ENCODE peak calls at places on chromosomes 6 and 20, in four cellular contexts. K, S, U and I are unnamed samples.

GRCh38 chr6:143236151-143236788 is 175.6 kb downstream of the AIG1 start:
- DNase-seq in K (no peak), S (peak), U (no peak), I (no peak)

GRCh38 chr20:51062065-51062464 is 39.2 kb upstream of the KCNG1 start:
- DNase-seq in K (no peak), S (no peak), U (no peak), I (no peak)

GRCh38 chr6:156024339-156024738 is 568.7 kb upstream of the NOX3 start:
- DNase-seq in K (no peak), S (no peak), U (no peak), I (no peak)

GRCh38 chr6:156933201-156934053 is 156.2 kb downstream of the ARID1B start:
- DNase-seq in K (no peak), S (no peak), U (no peak), I (no peak)

GRCh38 chr20:32390999-32391398 is 32.9 kb downstream of the ASXL1 start:
- DNase-seq in K (no peak), S (no peak), U (no peak), I (no peak)

GRCh38 chr6:158506577-158506976 is 53.3 kb upstream of the TMEM181 start:
- DNase-seq in K (no peak), S (peak), U (no peak), I (no peak)

GRCh38 chr6:36067374-36068011 is 39.9 kb downstream of the MAPK14 start:
- DNase-seq in K (no peak), S (peak), U (no peak), I (no peak)

GRCh38 chr6:170062209-170062903 is 228.5 kb downstream of the DLL1 start:
- DNase-seq in K (peak), S (no peak), U (no peak), I (no peak)

GRCh38 chr6:109472132-109472995 is 10.7 kb downstream of the ZBTB24 start:
- DNase-seq in K (no peak), S (no peak), U (no peak), I (no peak)

GRCh38 chr6:3568396-3569082 is 111.7 kb upstream of the SLC22A23 start:
- DNase-seq in K (no peak), S (no peak), U (no peak), I (no peak)

GRCh38 chr20:53735536-53736050 is 142.0 kb upstream of the ZNF217 start:
- DNase-seq in K (no peak), S (peak), U (no peak), I (peak)

GRCh38 chr6:88891135-88891845 is 72.1 kb downstream of the RNGTT start:
- DNase-seq in K (no peak), S (peak), U (no peak), I (no peak)

GRCh38 chr6:137707590-137708360 is 159.3 kb upstream of the TNFAIP3 start:
- DNase-seq in K (peak), S (peak), U (peak), I (peak)

GRCh38 chr6:122712093-122712863 is 67.2 kb upstream of the FABP7 start:
- DNase-seq in K (no peak), S (peak), U (no peak), I (no peak)

GRCh38 chr6:17519120-17519519 is 81.0 kb upstream of the FAM8A1 start:
- DNase-seq in K (no peak), S (peak), U (no peak), I (no peak)

GRCh38 chr20:40980828-40981310 is 47.8 kb upstream of the TOP1 start:
- DNase-seq in K (no peak), S (no peak), U (no peak), I (no peak)

GRCh38 chr6:119978274-119978889 is 628.8 kb upstream of the MAN1A1 start:
- DNase-seq in K (no peak), S (peak), U (no peak), I (no peak)

GRCh38 chr6:17015551-17016381 is 86.1 kb upstream of the STMND1 start:
- DNase-seq in K (no peak), S (no peak), U (no peak), I (no peak)

GRCh38 chr6:105985098-105985815 is 100.9 kb upstream of the PRDM1 start:
- DNase-seq in K (no peak), S (no peak), U (no peak), I (no peak)

GRCh38 chr6:165091121-165091785 is 218.2 kb downstream of the C6orf118 start:
- DNase-seq in K (no peak), S (no peak), U (no peak), I (no peak)

GRCh38 chr6:137223370-137224131 is 4.4 kb upstream of the IFNGR1 start:
- DNase-seq in K (no peak), S (peak), U (no peak), I (no peak)

GRCh38 chr6:154888896-154889295 is 106.2 kb upstream of the TIAM2 start:
- DNase-seq in K (no peak), S (peak), U (no peak), I (no peak)

GRCh38 chr6:30483677-30484279 is 5.5 kb upstream of the HLA-E start:
- DNase-seq in K (no peak), S (peak), U (no peak), I (no peak)

GRCh38 chr6:164731539-164731938 is 577.9 kb downstream of the C6orf118 start:
- DNase-seq in K (no peak), S (no peak), U (no peak), I (no peak)

GRCh38 chr6:36804549-36804948 is 34.7 kb downstream of the CPNE5 start:
- DNase-seq in K (no peak), S (no peak), U (no peak), I (no peak)

DNA sequence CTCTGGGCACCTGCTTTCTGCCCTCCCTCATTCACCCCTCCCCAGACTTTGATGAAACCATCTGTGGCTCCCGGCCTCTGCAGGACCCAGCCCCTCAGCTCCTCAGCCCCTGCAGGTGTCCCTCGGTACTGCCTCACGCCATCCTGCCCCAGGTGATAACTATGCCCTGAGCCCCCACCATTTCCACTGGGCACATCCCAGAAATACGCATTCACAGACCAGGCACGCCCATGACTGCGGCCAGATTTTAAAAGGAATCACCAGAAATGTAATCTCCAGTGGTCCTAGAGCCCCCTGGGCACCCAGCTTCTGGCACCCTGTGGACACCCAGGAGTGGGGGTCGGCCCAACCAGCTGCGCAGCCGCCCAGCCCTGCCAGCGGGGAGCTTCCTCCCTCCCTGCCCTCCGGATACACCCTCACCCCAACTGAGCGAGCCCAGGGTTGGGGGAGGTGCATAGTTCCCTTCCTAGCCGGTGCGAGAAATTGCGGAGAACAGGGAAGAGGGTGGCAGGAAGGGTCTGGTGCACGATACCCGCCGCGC is 585 bp upstream of the NTSR1 start:
- DNase-seq in K (no peak), S (no peak), U (no peak), I (no peak)
- TF ChIP-seq CTCF in K (no peak), S (peak), U (no peak), I (peak)

GRCh38 chr6:108268845-108269244 is 8.0 kb upstream of the SNX3 start:
- DNase-seq in K (no peak), S (no peak), U (no peak), I (no peak)
- H3K27ac ChIP-seq in K (no peak), S (no peak), U (no peak), I (no peak)

GRCh38 chr6:90293319-90293937 is 3.2 kb downstream of the BACH2 start:
- DNase-seq in K (no peak), S (peak), U (no peak), I (no peak)
- TF ChIP-seq CTCF in K (no peak), S (no peak), U (no peak), I (no peak)

DNA sequence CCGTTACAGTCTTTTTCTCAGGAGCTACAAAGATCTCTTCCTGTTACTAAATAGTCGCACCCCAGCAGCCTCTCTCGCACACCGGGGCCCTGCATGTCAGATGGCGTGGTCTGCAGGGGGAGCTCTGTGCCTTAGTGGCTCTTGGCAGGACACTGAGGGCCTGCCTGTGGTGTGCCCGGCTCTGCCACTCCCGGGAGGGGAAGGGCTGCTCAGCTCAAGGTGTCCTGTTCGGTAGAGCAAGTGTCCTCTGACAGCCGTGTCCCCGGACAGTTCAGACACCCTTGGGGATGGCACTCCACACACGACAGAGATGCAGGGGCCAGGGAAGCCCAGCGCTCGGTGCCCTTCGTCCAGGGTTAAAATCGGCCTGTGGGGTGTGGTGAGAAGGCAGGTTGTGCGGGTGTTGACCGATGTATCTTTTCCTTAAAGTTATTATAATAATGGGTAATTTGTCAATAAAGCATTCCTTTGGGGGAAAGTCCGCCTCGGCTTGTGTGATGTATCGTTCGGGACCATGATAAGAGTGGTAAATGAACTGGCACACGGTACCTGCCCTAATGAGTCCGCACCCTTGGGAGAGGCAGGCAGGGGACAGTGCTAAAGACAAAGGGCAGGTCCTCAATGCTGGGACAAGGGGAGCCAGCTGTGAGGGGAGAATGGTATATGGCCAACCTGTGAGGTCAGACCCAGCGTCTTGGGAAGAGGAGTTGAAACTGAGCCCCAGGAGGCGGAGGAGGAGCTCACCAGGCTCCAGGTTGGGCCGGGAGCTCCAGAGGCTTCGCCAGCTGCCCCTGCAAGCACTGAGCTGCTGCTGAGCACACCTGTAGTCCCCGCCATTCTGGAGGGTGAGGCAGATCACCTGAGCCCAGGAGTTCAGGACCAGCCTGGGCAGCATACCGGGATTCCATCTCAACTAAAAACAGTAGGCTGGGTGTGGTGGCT is 3.6 kb upstream of the DNAJC5 start:
- DNase-seq in K (no peak), S (no peak), U (no peak), I (no peak)
- H3K27ac ChIP-seq in K (no peak), S (no peak), U (peak), I (no peak)